ENCODE peak calls at places on chromosomes 11 and 22, in eight cellular contexts. M is HCT116, E is GM23338, A is SK-N-SH, T is HepG2, O is GM12891, Q is stomach, F is sigmoid colon. K is an unnamed sample.

GRCh38 chr11:77497368-77497767 is 23.5 kb upstream of the PAK1 start:
- DNase-seq in M (no peak), E (no peak), A (no peak), T (no peak), O (no peak), Q (no peak), F (no peak), K (no peak)

GRCh38 chr22:44330727-44331660 is 18.2 kb upstream of the SHISAL1 start:
- DNase-seq in M (no peak), E (peak; percentile 69), A (peak; percentile 71), T (no peak), O (no peak), Q (no peak), F (peak; percentile 66), K (no peak)

GRCh38 chr22:46906326-46907045 is 144.0 kb downstream of the TBC1D22A start:
- DNase-seq in M (no peak), E (no peak), A (no peak), T (no peak), O (no peak), Q (no peak), F (no peak), K (no peak)

GRCh38 chr11:128208329-128209220 is 378.8 kb downstream of the ETS1 start:
- DNase-seq in M (peak; percentile 57), E (no peak), A (no peak), T (no peak), O (no peak), Q (no peak), F (no peak), K (peak; percentile 97)

GRCh38 chr11:2576116-2576515 is 123.7 kb downstream of the KCNQ1OT1 start:
- DNase-seq in M (no peak), E (no peak), A (no peak), T (no peak), O (no peak), Q (no peak), F (no peak), K (no peak)

GRCh38 chr11:134696455-134696854 is 284.4 kb upstream of the B3GAT1 start:
- DNase-seq in M (no peak), E (no peak), A (no peak), T (no peak), O (no peak), Q (no peak), F (no peak), K (no peak)

GRCh38 chr11:63839508-63840355 is 822 bp downstream of the MARK2 start:
- DNase-seq in M (no peak), E (peak; percentile 51), A (no peak), T (no peak), O (no peak), Q (peak; percentile 54), F (peak; percentile 77), K (peak; percentile 23)

GRCh38 chr11:86717817-86718501 is 45.5 kb upstream of the ME3 start:
- DNase-seq in M (no peak), E (no peak), A (no peak), T (no peak), O (no peak), Q (no peak), F (no peak), K (no peak)

GRCh38 chr22:49676230-49676629 is 151.4 kb downstream of the BRD1 start:
- DNase-seq in M (no peak), E (no peak), A (no peak), T (no peak), O (no peak), Q (no peak), F (peak; percentile 25), K (no peak)

GRCh38 chr22:21917206-21917958 is 35.3 kb downstream of the PPM1F start:
- DNase-seq in M (no peak), E (peak; percentile 55), A (peak; percentile 44), T (peak; percentile 16), O (no peak), Q (peak; percentile 55), F (no peak), K (no peak)

GRCh38 chr11:116420030-116420429 is 352.8 kb downstream of the BUD13 start:
- DNase-seq in M (no peak), E (no peak), A (no peak), T (no peak), O (no peak), Q (no peak), F (no peak), K (no peak)

GRCh38 chr11:76910620-76911414 is 50.1 kb downstream of the ACER3 start:
- DNase-seq in M (no peak), E (peak; percentile 79), A (no peak), T (no peak), O (no peak), Q (no peak), F (peak; percentile 65), K (no peak)

GRCh38 chr11:39724404-39724803 is 1735.0 kb downstream of the LRRC4C start:
- DNase-seq in M (no peak), E (peak; percentile 9), A (peak; percentile 3), T (no peak), O (no peak), Q (no peak), F (no peak), K (no peak)

GRCh38 chr11:46490576-46491100 is 99.1 kb upstream of the CHRM4 start:
- DNase-seq in M (no peak), E (no peak), A (no peak), T (no peak), O (no peak), Q (no peak), F (no peak), K (peak; percentile 34)

GRCh38 chr11:33448461-33449130 is 191.4 kb downstream of the HIPK3 start:
- DNase-seq in M (no peak), E (no peak), A (no peak), T (no peak), O (no peak), Q (no peak), F (no peak), K (peak; percentile 21)

GRCh38 chr11:25899761-25900160 is 432.2 kb upstream of the ANO3 start:
- DNase-seq in M (no peak), E (no peak), A (no peak), T (no peak), O (no peak), Q (no peak), F (no peak), K (no peak)

GRCh38 chr22:30747493-30747892 is 52.8 kb downstream of the OSBP2 start:
- DNase-seq in M (no peak), E (no peak), A (no peak), T (no peak), O (no peak), Q (no peak), F (no peak), K (no peak)

DNA sequence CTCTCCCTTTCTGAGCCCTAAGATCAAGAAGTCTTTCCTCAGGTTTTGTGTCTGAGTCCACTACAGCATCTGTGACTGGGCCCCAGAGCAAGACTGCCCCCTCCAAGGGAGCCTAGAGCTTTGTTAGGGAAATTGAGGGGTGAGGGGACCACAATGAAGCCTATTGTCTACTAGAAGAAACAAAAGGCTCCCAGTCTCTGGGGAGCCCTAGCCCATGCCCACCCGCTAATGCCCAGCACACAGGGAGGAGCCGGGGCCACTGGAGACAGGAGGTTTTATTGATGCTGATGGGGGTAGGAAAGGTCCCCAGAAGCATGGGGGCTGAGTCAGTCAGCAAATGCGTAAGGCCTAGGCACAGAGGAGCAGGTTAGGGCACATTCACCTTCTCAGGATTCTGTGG is 14.0 kb downstream of the RHOG start:
- DNase-seq in M (no peak), E (peak; percentile 60), A (no peak), T (no peak), O (no peak), Q (no peak), F (no peak), K (no peak)
- TF ChIP-seq POLR2AphosphoS5 in M (no peak), E (no peak), A (no peak), T (no peak), O (no peak), Q (no peak), F (no peak), K (no peak)

GRCh38 chr11:66126064-66126463 is 56.0 kb downstream of the PACS1 start:
- DNase-seq in M (no peak), E (no peak), A (no peak), T (no peak), O (no peak), Q (no peak), F (no peak), K (no peak)

GRCh38 chr11:66124564-66124963 is 54.5 kb downstream of the PACS1 start:
- DNase-seq in M (no peak), E (no peak), A (no peak), T (no peak), O (no peak), Q (no peak), F (no peak), K (no peak)

GRCh38 chr11:66130978-66131377 is 60.9 kb downstream of the PACS1 start:
- DNase-seq in M (no peak), E (no peak), A (no peak), T (no peak), O (no peak), Q (no peak), F (no peak), K (no peak)

GRCh38 chr11:66123902-66124301 is 53.8 kb downstream of the PACS1 start:
- DNase-seq in M (no peak), E (no peak), A (no peak), T (no peak), O (no peak), Q (peak; percentile 44), F (no peak), K (no peak)

GRCh38 chr11:66126808-66127555 is 56.9 kb downstream of the PACS1 start:
- DNase-seq in M (no peak), E (peak; percentile 63), A (no peak), T (no peak), O (no peak), Q (peak; percentile 56), F (peak; percentile 72), K (peak; percentile 76)
- TF ChIP-seq POLR2AphosphoS5 in M (no peak), E (no peak), A (no peak), T (no peak), O (no peak), Q (no peak), F (no peak), K (no peak)

GRCh38 chr22:38777087-38777671 is 16.8 kb downstream of the DNAL4 start:
- DNase-seq in M (no peak), E (no peak), A (no peak), T (no peak), O (no peak), Q (no peak), F (no peak), K (no peak)
- TF ChIP-seq POLR2AphosphoS5 in M (no peak), E (no peak), A (no peak), T (no peak), O (no peak), Q (no peak), F (no peak), K (no peak)

GRCh38 chr11:17987826-17988225 is 25.0 kb downstream of the SERGEF start:
- DNase-seq in M (no peak), E (no peak), A (no peak), T (no peak), O (no peak), Q (no peak), F (no peak), K (no peak)

GRCh38 chr11:17985517-17985916 is 27.3 kb downstream of the SERGEF start:
- DNase-seq in M (peak; percentile 51), E (no peak), A (no peak), T (peak; percentile 54), O (no peak), Q (peak; percentile 37), F (no peak), K (peak; percentile 17)

GRCh38 chr11:17988465-17988864 is 24.4 kb downstream of the SERGEF start:
- DNase-seq in M (no peak), E (no peak), A (no peak), T (no peak), O (no peak), Q (no peak), F (no peak), K (no peak)

GRCh38 chr11:17986711-17987220 is 26.1 kb downstream of the SERGEF start:
- DNase-seq in M (no peak), E (no peak), A (no peak), T (peak; percentile 94), O (no peak), Q (no peak), F (no peak), K (no peak)

GRCh38 chr11:17986007-17986710 is 26.7 kb downstream of the SERGEF start:
- DNase-seq in M (peak; percentile 15), E (no peak), A (no peak), T (no peak), O (no peak), Q (no peak), F (no peak), K (no peak)
- TF ChIP-seq POLR2AphosphoS5 in M (no peak), E (no peak), A (no peak), T (no peak), O (no peak), Q (no peak), F (no peak), K (no peak)

K was measured in endothelial cell of umbilical vein.